ENCODE peak calls at places on chromosomes 4 and X, in four cellular contexts. S is AG09319, E is foreskin fibroblast, N is MM.1S. Q is an unnamed sample.

GRCh38 chrX:130079824-130080406 is 30.4 kb downstream of the ELF4 start:
- DNase-seq in S (peak; percentile 57), E (peak; percentile 54), N (peak; percentile 58), Q (peak; percentile 69)

GRCh38 chrX:23554304-23554703 is 113.0 kb upstream of the PRDX4 start:
- DNase-seq in S (peak; percentile 0), E (peak; percentile 7), N (peak; percentile 29), Q (peak; percentile 30)

GRCh38 chrX:122626871-122627270 is 557.2 kb upstream of the GRIA3 start:
- DNase-seq in S (no peak), E (no peak), N (no peak), Q (no peak)

GRCh38 chr4:177455591-177455990 is 13.4 kb upstream of the AGA start:
- DNase-seq in S (no peak), E (no peak), N (no peak), Q (no peak)

GRCh38 chr4:1579834-1580686 is 104.1 kb downstream of the FAM53A start:
- DNase-seq in S (peak; percentile 91), E (no peak), N (no peak), Q (peak; percentile 93)

GRCh38 chr4:81786063-81786763 is 314.5 kb upstream of the RASGEF1B start:
- DNase-seq in S (no peak), E (no peak), N (peak; percentile 31), Q (no peak)

GRCh38 chr4:154041595-154042086 is 252.8 kb upstream of the SFRP2 start:
- DNase-seq in S (no peak), E (no peak), N (no peak), Q (no peak)

GRCh38 chr4:181792641-181793612 is 450.3 kb upstream of the TENM3 start:
- DNase-seq in S (no peak), E (no peak), N (no peak), Q (no peak)

GRCh38 chr4:84582988-84583870 is at the start of gene CDS1:
- DNase-seq in S (no peak), E (no peak), N (no peak), Q (no peak)

GRCh38 chr4:40316333-40316781 is 18.8 kb upstream of the CHRNA9 start:
- DNase-seq in S (peak; percentile 94), E (peak; percentile 71), N (peak; percentile 11), Q (peak; percentile 84)

GRCh38 chr4:41360911-41361830 is 104.4 kb downstream of the UCHL1 start:
- DNase-seq in S (no peak), E (peak; percentile 28), N (no peak), Q (no peak)

GRCh38 chrX:19344661-19345060 is 934 bp downstream of the PDHA1 start:
- DNase-seq in S (no peak), E (no peak), N (no peak), Q (peak; percentile 16)

GRCh38 chr4:156672924-156673323 is 298.7 kb downstream of the PDGFC start:
- DNase-seq in S (no peak), E (peak; percentile 52), N (no peak), Q (no peak)

GRCh38 chr4:100721077-100721476 is 203.3 kb upstream of the EMCN start:
- DNase-seq in S (no peak), E (no peak), N (peak; percentile 46), Q (peak; percentile 3)

GRCh38 chrX:23901065-23901464 is 6.7 kb downstream of the APOO start:
- DNase-seq in S (no peak), E (peak; percentile 77), N (no peak), Q (no peak)

GRCh38 chr4:109826719-109827118 is 1.1 kb upstream of the RRH start:
- DNase-seq in S (no peak), E (no peak), N (peak; percentile 35), Q (peak; percentile 53)

GRCh38 chrX:133215747-133216146 is 2.4 kb downstream of the TFDP3 start:
- DNase-seq in S (no peak), E (no peak), N (peak; percentile 53), Q (peak; percentile 24)

GRCh38 chrX:3268804-3269203 is 77.6 kb downstream of the MXRA5 start:
- DNase-seq in S (no peak), E (no peak), N (no peak), Q (no peak)

GRCh38 chr4:140861359-140862181 is 105.4 kb upstream of the TBC1D9 start:
- DNase-seq in S (peak; percentile 79), E (peak; percentile 75), N (peak; percentile 77), Q (peak; percentile 87)

GRCh38 chr4:1220566-1220965 is 28.4 kb downstream of the CTBP1 start:
- DNase-seq in S (no peak), E (no peak), N (no peak), Q (no peak)

Q was measured in NAMALWA.